ENCODE peak calls at places on chromosomes 1 and 21, in five cellular contexts. J is IMR-90, I is cardiac muscle cell, W is NB4, Q is fibroblast of mammary gland. Z is an unnamed sample.
A peak's percentile ranks its signal among the peaks of the same experiment; 100 is the strongest.

GRCh38 chr1:108808438-108808837 is 48.5 kb downstream of the AKNAD1 start:
- DNase-seq in J (no peak), I (no peak), W (no peak), Q (no peak), Z (no peak)

GRCh38 chr1:234570741-234571140 is 39.2 kb downstream of the IRF2BP2 start:
- DNase-seq in J (no peak), I (no peak), W (no peak), Q (no peak), Z (no peak)

GRCh38 chr1:203291201-203292096 is 13.9 kb upstream of the BTG2 start:
- DNase-seq in J (no peak), I (no peak), W (no peak), Q (no peak), Z (no peak)

GRCh38 chr1:230558324-230558723 is 84.0 kb upstream of the COG2 start:
- DNase-seq in J (no peak), I (no peak), W (no peak), Q (no peak), Z (no peak)

GRCh38 chr1:115492019-115492595 is 149.7 kb upstream of the VANGL1 start:
- DNase-seq in J (no peak), I (no peak), W (no peak), Q (no peak), Z (no peak)

GRCh38 chr1:20733361-20733975 is 965 bp upstream of the SH2D5 start:
- DNase-seq in J (no peak), I (no peak), W (no peak), Q (no peak), Z (no peak)

GRCh38 chr1:98388431-98388830 is 273.1 kb upstream of the SNX7 start:
- DNase-seq in J (peak; percentile 83), I (no peak), W (peak; percentile 51), Q (peak; percentile 80), Z (peak; percentile 43)

GRCh38 chr1:29236993-29237905 is 927 bp downstream of the PTPRU start:
- DNase-seq in J (peak; percentile 45), I (peak; percentile 71), W (peak; percentile 63), Q (no peak), Z (peak; percentile 41)

GRCh38 chr1:197024460-197024859 is 42.6 kb downstream of the F13B start:
- DNase-seq in J (peak; percentile 7), I (no peak), W (no peak), Q (no peak), Z (no peak)

GRCh38 chr1:94259635-94260289 is 22.4 kb upstream of the ARHGAP29 start:
- DNase-seq in J (peak; percentile 31), I (no peak), W (no peak), Q (peak; percentile 86), Z (no peak)

GRCh38 chr1:112638109-112638426 is 18.4 kb downstream of the CAPZA1 start:
- DNase-seq in J (no peak), I (no peak), W (no peak), Q (no peak), Z (peak; percentile 32)

GRCh38 chr1:22143586-22144033 is 713 bp upstream of the WNT4 start:
- DNase-seq in J (no peak), I (no peak), W (no peak), Q (no peak), Z (no peak)

GRCh38 chr1:16630661-16631247 is 17.4 kb upstream of the NBPF1 start:
- DNase-seq in J (no peak), I (no peak), W (no peak), Q (no peak), Z (no peak)

GRCh38 chr1:172394811-172395210 is 25.7 kb upstream of the C1orf105 start:
- DNase-seq in J (peak; percentile 34), I (no peak), W (no peak), Q (peak; percentile 28), Z (no peak)

GRCh38 chr1:8667869-8668595 is 149.4 kb downstream of the RERE start:
- DNase-seq in J (peak; percentile 45), I (peak; percentile 52), W (no peak), Q (peak; percentile 73), Z (peak; percentile 68)

GRCh38 chr1:33140153-33141149 is 41.4 kb downstream of the TRIM62 start:
- DNase-seq in J (peak; percentile 61), I (no peak), W (peak; percentile 38), Q (peak; percentile 25), Z (peak; percentile 25)

GRCh38 chr1:65791860-65792670 is 630 bp upstream of the PDE4B start:
- DNase-seq in J (peak; percentile 24), I (peak; percentile 3), W (no peak), Q (peak; percentile 16), Z (no peak)

GRCh38 chr1:22507582-22507981 is 55.7 kb upstream of the EPHA8 start:
- DNase-seq in J (no peak), I (no peak), W (no peak), Q (no peak), Z (no peak)

GRCh38 chr1:87450615-87451209 is 122.0 kb downstream of the LMO4 start:
- DNase-seq in J (no peak), I (no peak), W (no peak), Q (no peak), Z (peak; percentile 34)

GRCh38 chr1:214469290-214469689 is 82.1 kb downstream of the PTPN14 start:
- DNase-seq in J (no peak), I (no peak), W (no peak), Q (no peak), Z (no peak)

GRCh38 chr1:226763741-226764264 is 24.7 kb upstream of the ITPKB start:
- DNase-seq in J (peak; percentile 96), I (no peak), W (no peak), Q (peak; percentile 69), Z (peak; percentile 97)

GRCh38 chr1:11301593-11301992 is 28.6 kb downstream of the UBIAD1 start:
- DNase-seq in J (no peak), I (no peak), W (no peak), Q (no peak), Z (no peak)

GRCh38 chr1:91864017-91864700 is 21.8 kb downstream of the TGFBR3 start:
- DNase-seq in J (peak; percentile 66), I (no peak), W (peak; percentile 26), Q (peak; percentile 74), Z (peak; percentile 90)

DNA sequence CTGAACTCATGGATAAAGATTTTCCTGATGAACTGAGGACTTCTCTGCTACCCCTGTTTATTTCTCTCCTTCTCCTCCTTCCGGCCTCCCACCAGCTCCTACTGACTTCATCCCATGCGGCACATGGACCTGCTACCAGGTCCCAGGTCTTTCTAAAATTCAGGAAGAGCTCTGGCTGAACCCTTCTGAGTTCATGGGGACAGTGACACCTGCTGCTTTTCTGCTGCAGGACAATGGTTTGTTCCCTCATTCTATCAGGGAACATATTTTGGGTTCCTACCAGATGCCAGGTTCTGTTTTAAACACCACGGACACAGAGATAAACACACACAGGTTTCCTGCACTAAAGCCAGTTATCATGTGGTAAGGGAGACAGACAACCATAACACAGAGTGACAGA is 114.1 kb upstream of the RAB4A start:
- DNase-seq in J (no peak), I (peak; percentile 45), W (peak; percentile 49), Q (peak; percentile 7), Z (peak; percentile 54)
- TF ChIP-seq CTCF in J (peak; percentile 31), I (peak; percentile 14), W (peak; percentile 44), Q (peak; percentile 14), Z (peak; percentile 58)

DNA sequence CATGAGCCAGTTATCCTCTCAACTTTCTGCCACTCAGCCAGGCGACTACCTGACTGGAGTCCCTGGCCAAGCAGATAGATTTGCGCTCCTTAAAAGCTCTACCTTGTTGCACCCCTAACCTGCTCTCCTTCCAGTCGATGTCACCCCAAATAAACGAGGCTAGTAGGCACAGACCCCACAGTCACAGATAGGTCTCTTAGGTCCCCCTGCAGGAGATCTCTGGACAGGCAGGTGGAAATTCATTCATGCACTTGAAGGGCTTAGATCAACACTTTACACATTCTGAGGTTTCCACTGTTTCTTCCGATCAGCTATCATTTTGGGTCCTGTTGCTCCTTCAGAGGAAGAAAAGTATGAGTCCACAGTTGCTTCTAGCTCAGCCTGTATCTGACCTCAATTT is 272.6 kb upstream of the FMN2 start:
- DNase-seq in J (no peak), I (no peak), W (peak; percentile 7), Q (no peak), Z (peak; percentile 35)
- TF ChIP-seq CTCF in J (no peak), I (no peak), W (no peak), Q (no peak), Z (peak; percentile 19)

GRCh38 chr21:42113926-42114409 is 42.9 kb downstream of the UMODL1 start:
- DNase-seq in J (no peak), I (no peak), W (peak; percentile 63), Q (peak; percentile 67), Z (peak; percentile 79)
- TF ChIP-seq CTCF in J (no peak), I (no peak), W (no peak), Q (peak; percentile 41), Z (peak; percentile 35)

GRCh38 chr1:9825101-9826074 is 1.6 kb upstream of the CLSTN1 start:
- DNase-seq in J (peak; percentile 51), I (peak; percentile 15), W (peak; percentile 70), Q (peak; percentile 58), Z (peak; percentile 96)

GRCh38 chr1:9826616-9827015 is 2.9 kb upstream of the CLSTN1 start:
- DNase-seq in J (no peak), I (no peak), W (no peak), Q (no peak), Z (no peak)

GRCh38 chr1:9826087-9826486 is 2.3 kb upstream of the CLSTN1 start:
- DNase-seq in J (no peak), I (no peak), W (no peak), Q (no peak), Z (no peak)

GRCh38 chr1:9824702-9825089 is 931 bp upstream of the CLSTN1 start:
- DNase-seq in J (no peak), I (no peak), W (no peak), Q (no peak), Z (no peak)

DNA sequence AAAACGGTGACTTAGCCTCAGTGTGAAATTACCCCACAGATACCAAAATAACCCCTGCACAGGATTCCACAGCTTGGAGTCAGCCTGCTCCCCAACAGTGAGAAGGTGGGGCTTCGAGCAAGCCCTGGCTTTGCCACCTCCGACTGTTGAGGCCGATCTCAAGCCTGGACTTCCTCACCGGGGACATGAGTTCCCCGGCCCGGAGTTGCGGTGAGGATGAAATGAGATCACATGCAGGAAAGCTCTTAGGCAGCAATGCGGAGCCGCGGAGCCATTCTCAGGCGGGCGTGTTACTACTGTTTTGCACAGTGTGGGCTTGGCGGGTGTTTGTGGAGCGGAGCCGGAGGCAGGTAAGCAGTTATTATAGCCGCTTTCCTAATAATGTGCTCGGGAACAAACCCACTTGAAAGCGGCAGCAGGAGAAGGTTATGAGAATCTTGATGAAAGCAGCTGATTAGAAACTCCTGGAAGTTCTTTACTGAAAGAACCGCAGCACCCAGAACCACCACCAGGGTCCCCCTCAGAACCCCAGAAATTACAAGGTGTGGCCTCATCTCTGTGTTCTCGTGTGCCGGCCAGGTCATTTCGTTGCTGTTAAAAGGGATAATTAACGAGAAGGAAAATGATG is 3.9 kb upstream of the CLSTN1 start:
- DNase-seq in J (no peak), I (no peak), W (peak; percentile 26), Q (peak; percentile 12), Z (no peak)
- TF ChIP-seq CTCF in J (peak; percentile 14), I (peak; percentile 26), W (peak; percentile 29), Q (peak; percentile 34), Z (peak; percentile 35)